ENCODE peak calls at places on chromosomes 5 and 9, in eight cellular contexts. One of them, this sample, is unnamed.

GRCh38 chr5:150103678-150104549 is 17.6 kb upstream of the CSF1R start:
- DNase-seq in hypothalamus: no peak
- DNase-seq in neuronal stem cell: no peak
- DNase-seq in GM20000: peak; percentile 2
- DNase-seq in naive thymus-derived CD8-positive, alpha-beta T cell: no peak
- DNase-seq in globus pallidus: no peak
- DNase-seq in stimulated activated CD4-positive, alpha-beta T cell treated with anti-CD3 and anti-CD28 coated beads, Interleukin-12 subunit alpha, Interleukin-12 subunit beta, amount 100 ng/mL, for 4 hours: no peak
- DNase-seq in amniotic stem cell: no peak
- DNase-seq in this sample: no peak

GRCh38 chr9:124238546-124239140 is 19.1 kb upstream of the NEK6 start:
- DNase-seq in GM20000: no peak
- DNase-seq in neuronal stem cell: no peak
- DNase-seq in amniotic stem cell: no peak
- DNase-seq in hypothalamus: no peak
- DNase-seq in globus pallidus: no peak
- DNase-seq in naive thymus-derived CD8-positive, alpha-beta T cell: no peak
- DNase-seq in stimulated activated CD4-positive, alpha-beta T cell treated with anti-CD3 and anti-CD28 coated beads, Interleukin-12 subunit alpha, Interleukin-12 subunit beta, amount 100 ng/mL, for 4 hours: no peak
- DNase-seq in this sample: no peak

GRCh38 chr5:132238169-132238744 is 10.6 kb upstream of the P4HA2 start:
- DNase-seq in neuronal stem cell: peak; percentile 68
- DNase-seq in GM20000: peak; percentile 74
- DNase-seq in hypothalamus: no peak
- DNase-seq in naive thymus-derived CD8-positive, alpha-beta T cell: peak; percentile 47
- DNase-seq in stimulated activated CD4-positive, alpha-beta T cell treated with anti-CD3 and anti-CD28 coated beads, Interleukin-12 subunit alpha, Interleukin-12 subunit beta, amount 100 ng/mL, for 4 hours: peak; percentile 77
- DNase-seq in globus pallidus: no peak
- DNase-seq in amniotic stem cell: peak; percentile 29
- DNase-seq in this sample: no peak

GRCh38 chr5:35478856-35479682 is 138.6 kb upstream of the SPEF2 start:
- DNase-seq in naive thymus-derived CD8-positive, alpha-beta T cell: no peak
- DNase-seq in globus pallidus: peak; percentile 3
- DNase-seq in GM20000: peak; percentile 8
- DNase-seq in hypothalamus: no peak
- DNase-seq in neuronal stem cell: no peak
- DNase-seq in stimulated activated CD4-positive, alpha-beta T cell treated with anti-CD3 and anti-CD28 coated beads, Interleukin-12 subunit alpha, Interleukin-12 subunit beta, amount 100 ng/mL, for 4 hours: no peak
- DNase-seq in amniotic stem cell: peak; percentile 32
- DNase-seq in this sample: no peak

GRCh38 chr5:167634432-167634831 is 657.0 kb upstream of the WWC1 start:
- DNase-seq in globus pallidus: no peak
- DNase-seq in amniotic stem cell: no peak
- DNase-seq in GM20000: no peak
- DNase-seq in neuronal stem cell: no peak
- DNase-seq in hypothalamus: no peak
- DNase-seq in stimulated activated CD4-positive, alpha-beta T cell treated with anti-CD3 and anti-CD28 coated beads, Interleukin-12 subunit alpha, Interleukin-12 subunit beta, amount 100 ng/mL, for 4 hours: no peak
- DNase-seq in naive thymus-derived CD8-positive, alpha-beta T cell: no peak
- DNase-seq in this sample: no peak

GRCh38 chr5:84069608-84070179 is 315.0 kb downstream of the EDIL3 start:
- DNase-seq in stimulated activated CD4-positive, alpha-beta T cell treated with anti-CD3 and anti-CD28 coated beads, Interleukin-12 subunit alpha, Interleukin-12 subunit beta, amount 100 ng/mL, for 4 hours: no peak
- DNase-seq in globus pallidus: no peak
- DNase-seq in neuronal stem cell: no peak
- DNase-seq in naive thymus-derived CD8-positive, alpha-beta T cell: no peak
- DNase-seq in amniotic stem cell: no peak
- DNase-seq in GM20000: no peak
- DNase-seq in hypothalamus: no peak
- DNase-seq in this sample: no peak

GRCh38 chr5:59380350-59380951 is 513.1 kb downstream of the PDE4D start:
- DNase-seq in amniotic stem cell: no peak
- DNase-seq in GM20000: peak; percentile 62
- DNase-seq in neuronal stem cell: no peak
- DNase-seq in naive thymus-derived CD8-positive, alpha-beta T cell: peak; percentile 1
- DNase-seq in stimulated activated CD4-positive, alpha-beta T cell treated with anti-CD3 and anti-CD28 coated beads, Interleukin-12 subunit alpha, Interleukin-12 subunit beta, amount 100 ng/mL, for 4 hours: no peak
- DNase-seq in hypothalamus: no peak
- DNase-seq in globus pallidus: peak; percentile 78
- DNase-seq in this sample: no peak

GRCh38 chr5:136905571-136905970 is 540.2 kb upstream of the TRPC7 start:
- DNase-seq in globus pallidus: no peak
- DNase-seq in naive thymus-derived CD8-positive, alpha-beta T cell: no peak
- DNase-seq in GM20000: no peak
- DNase-seq in hypothalamus: no peak
- DNase-seq in amniotic stem cell: no peak
- DNase-seq in stimulated activated CD4-positive, alpha-beta T cell treated with anti-CD3 and anti-CD28 coated beads, Interleukin-12 subunit alpha, Interleukin-12 subunit beta, amount 100 ng/mL, for 4 hours: no peak
- DNase-seq in neuronal stem cell: no peak
- DNase-seq in this sample: no peak

GRCh38 chr9:81521892-81522291 is 167.5 kb downstream of the TLE1 start:
- DNase-seq in amniotic stem cell: no peak
- DNase-seq in stimulated activated CD4-positive, alpha-beta T cell treated with anti-CD3 and anti-CD28 coated beads, Interleukin-12 subunit alpha, Interleukin-12 subunit beta, amount 100 ng/mL, for 4 hours: no peak
- DNase-seq in naive thymus-derived CD8-positive, alpha-beta T cell: no peak
- DNase-seq in hypothalamus: no peak
- DNase-seq in globus pallidus: no peak
- DNase-seq in neuronal stem cell: no peak
- DNase-seq in GM20000: no peak
- DNase-seq in this sample: peak; percentile 19

GRCh38 chr5:95907067-95907705 is 54.5 kb downstream of the ELL2 start:
- DNase-seq in neuronal stem cell: no peak
- DNase-seq in amniotic stem cell: no peak
- DNase-seq in naive thymus-derived CD8-positive, alpha-beta T cell: no peak
- DNase-seq in GM20000: no peak
- DNase-seq in stimulated activated CD4-positive, alpha-beta T cell treated with anti-CD3 and anti-CD28 coated beads, Interleukin-12 subunit alpha, Interleukin-12 subunit beta, amount 100 ng/mL, for 4 hours: no peak
- DNase-seq in globus pallidus: no peak
- DNase-seq in hypothalamus: no peak
- DNase-seq in this sample: no peak

GRCh38 chr5:37756248-37756647 is 83.6 kb downstream of the GDNF start:
- DNase-seq in stimulated activated CD4-positive, alpha-beta T cell treated with anti-CD3 and anti-CD28 coated beads, Interleukin-12 subunit alpha, Interleukin-12 subunit beta, amount 100 ng/mL, for 4 hours: no peak
- DNase-seq in neuronal stem cell: no peak
- DNase-seq in naive thymus-derived CD8-positive, alpha-beta T cell: no peak
- DNase-seq in GM20000: no peak
- DNase-seq in amniotic stem cell: no peak
- DNase-seq in hypothalamus: no peak
- DNase-seq in globus pallidus: no peak
- DNase-seq in this sample: no peak

GRCh38 chr5:137872476-137872875 is 4.8 kb downstream of the MYOT start:
- DNase-seq in hypothalamus: no peak
- DNase-seq in stimulated activated CD4-positive, alpha-beta T cell treated with anti-CD3 and anti-CD28 coated beads, Interleukin-12 subunit alpha, Interleukin-12 subunit beta, amount 100 ng/mL, for 4 hours: no peak
- DNase-seq in naive thymus-derived CD8-positive, alpha-beta T cell: no peak
- DNase-seq in neuronal stem cell: no peak
- DNase-seq in globus pallidus: no peak
- DNase-seq in amniotic stem cell: no peak
- DNase-seq in GM20000: no peak
- DNase-seq in this sample: no peak

GRCh38 chr5:43409809-43410271 is 2.4 kb downstream of the CCL28 start:
- DNase-seq in naive thymus-derived CD8-positive, alpha-beta T cell: no peak
- DNase-seq in globus pallidus: no peak
- DNase-seq in amniotic stem cell: no peak
- DNase-seq in GM20000: no peak
- DNase-seq in hypothalamus: no peak
- DNase-seq in neuronal stem cell: no peak
- DNase-seq in stimulated activated CD4-positive, alpha-beta T cell treated with anti-CD3 and anti-CD28 coated beads, Interleukin-12 subunit alpha, Interleukin-12 subunit beta, amount 100 ng/mL, for 4 hours: no peak
- DNase-seq in this sample: peak; percentile 41

GRCh38 chr5:150224483-150225027 is 34.7 kb downstream of the SLC6A7 start:
- DNase-seq in amniotic stem cell: peak; percentile 14
- DNase-seq in neuronal stem cell: no peak
- DNase-seq in stimulated activated CD4-positive, alpha-beta T cell treated with anti-CD3 and anti-CD28 coated beads, Interleukin-12 subunit alpha, Interleukin-12 subunit beta, amount 100 ng/mL, for 4 hours: no peak
- DNase-seq in globus pallidus: no peak
- DNase-seq in GM20000: no peak
- DNase-seq in hypothalamus: no peak
- DNase-seq in naive thymus-derived CD8-positive, alpha-beta T cell: no peak
- DNase-seq in this sample: no peak

GRCh38 chr5:1526151-1526631 is 2.4 kb upstream of the LPCAT1 start:
- DNase-seq in amniotic stem cell: no peak
- DNase-seq in naive thymus-derived CD8-positive, alpha-beta T cell: no peak
- DNase-seq in GM20000: no peak
- DNase-seq in neuronal stem cell: no peak
- DNase-seq in stimulated activated CD4-positive, alpha-beta T cell treated with anti-CD3 and anti-CD28 coated beads, Interleukin-12 subunit alpha, Interleukin-12 subunit beta, amount 100 ng/mL, for 4 hours: no peak
- DNase-seq in globus pallidus: no peak
- DNase-seq in hypothalamus: no peak
- DNase-seq in this sample: no peak

GRCh38 chr9:91053824-91054223 is 252.2 kb downstream of the SYK start:
- DNase-seq in stimulated activated CD4-positive, alpha-beta T cell treated with anti-CD3 and anti-CD28 coated beads, Interleukin-12 subunit alpha, Interleukin-12 subunit beta, amount 100 ng/mL, for 4 hours: no peak
- DNase-seq in naive thymus-derived CD8-positive, alpha-beta T cell: no peak
- DNase-seq in neuronal stem cell: no peak
- DNase-seq in hypothalamus: no peak
- DNase-seq in GM20000: no peak
- DNase-seq in globus pallidus: no peak
- DNase-seq in amniotic stem cell: no peak
- DNase-seq in this sample: no peak

GRCh38 chr9:33290994-33291397 is 680 bp downstream of the NFX1 start:
- DNase-seq in amniotic stem cell: no peak
- DNase-seq in globus pallidus: no peak
- DNase-seq in stimulated activated CD4-positive, alpha-beta T cell treated with anti-CD3 and anti-CD28 coated beads, Interleukin-12 subunit alpha, Interleukin-12 subunit beta, amount 100 ng/mL, for 4 hours: no peak
- DNase-seq in naive thymus-derived CD8-positive, alpha-beta T cell: no peak
- DNase-seq in hypothalamus: no peak
- DNase-seq in GM20000: no peak
- DNase-seq in neuronal stem cell: no peak
- DNase-seq in this sample: no peak

GRCh38 chr9:129888085-129888808 is 53.0 kb downstream of the USP20 start:
- DNase-seq in naive thymus-derived CD8-positive, alpha-beta T cell: peak; percentile 82
- DNase-seq in globus pallidus: no peak
- DNase-seq in neuronal stem cell: no peak
- DNase-seq in GM20000: peak; percentile 84
- DNase-seq in stimulated activated CD4-positive, alpha-beta T cell treated with anti-CD3 and anti-CD28 coated beads, Interleukin-12 subunit alpha, Interleukin-12 subunit beta, amount 100 ng/mL, for 4 hours: peak; percentile 75
- DNase-seq in hypothalamus: no peak
- DNase-seq in amniotic stem cell: no peak
- DNase-seq in this sample: peak; percentile 37

GRCh38 chr5:39231705-39232525 is 12.6 kb upstream of the FYB1 start:
- DNase-seq in GM20000: no peak
- DNase-seq in neuronal stem cell: no peak
- DNase-seq in naive thymus-derived CD8-positive, alpha-beta T cell: no peak
- DNase-seq in globus pallidus: no peak
- DNase-seq in hypothalamus: no peak
- DNase-seq in stimulated activated CD4-positive, alpha-beta T cell treated with anti-CD3 and anti-CD28 coated beads, Interleukin-12 subunit alpha, Interleukin-12 subunit beta, amount 100 ng/mL, for 4 hours: no peak
- DNase-seq in amniotic stem cell: no peak
- DNase-seq in this sample: no peak

GRCh38 chr5:75355236-75355635 is 18.2 kb downstream of the HMGCR start:
- DNase-seq in naive thymus-derived CD8-positive, alpha-beta T cell: no peak
- DNase-seq in GM20000: no peak
- DNase-seq in neuronal stem cell: no peak
- DNase-seq in hypothalamus: no peak
- DNase-seq in amniotic stem cell: no peak
- DNase-seq in globus pallidus: no peak
- DNase-seq in stimulated activated CD4-positive, alpha-beta T cell treated with anti-CD3 and anti-CD28 coated beads, Interleukin-12 subunit alpha, Interleukin-12 subunit beta, amount 100 ng/mL, for 4 hours: no peak
- DNase-seq in this sample: no peak

GRCh38 chr9:110767559-110768063 is 99.0 kb downstream of the MUSK start:
- DNase-seq in stimulated activated CD4-positive, alpha-beta T cell treated with anti-CD3 and anti-CD28 coated beads, Interleukin-12 subunit alpha, Interleukin-12 subunit beta, amount 100 ng/mL, for 4 hours: no peak
- DNase-seq in neuronal stem cell: no peak
- DNase-seq in globus pallidus: peak; percentile 90
- DNase-seq in hypothalamus: no peak
- DNase-seq in amniotic stem cell: no peak
- DNase-seq in GM20000: no peak
- DNase-seq in naive thymus-derived CD8-positive, alpha-beta T cell: no peak
- DNase-seq in this sample: no peak

GRCh38 chr9:97124256-97124655 is 85.3 kb upstream of the CTSV start:
- DNase-seq in GM20000: no peak
- DNase-seq in stimulated activated CD4-positive, alpha-beta T cell treated with anti-CD3 and anti-CD28 coated beads, Interleukin-12 subunit alpha, Interleukin-12 subunit beta, amount 100 ng/mL, for 4 hours: no peak
- DNase-seq in naive thymus-derived CD8-positive, alpha-beta T cell: no peak
- DNase-seq in hypothalamus: no peak
- DNase-seq in neuronal stem cell: no peak
- DNase-seq in globus pallidus: no peak
- DNase-seq in amniotic stem cell: no peak
- DNase-seq in this sample: no peak

GRCh38 chr9:114080773-114081440 is 2.8 kb upstream of the AMBP start:
- DNase-seq in GM20000: no peak
- DNase-seq in amniotic stem cell: no peak
- DNase-seq in stimulated activated CD4-positive, alpha-beta T cell treated with anti-CD3 and anti-CD28 coated beads, Interleukin-12 subunit alpha, Interleukin-12 subunit beta, amount 100 ng/mL, for 4 hours: no peak
- DNase-seq in naive thymus-derived CD8-positive, alpha-beta T cell: no peak
- DNase-seq in globus pallidus: no peak
- DNase-seq in hypothalamus: no peak
- DNase-seq in neuronal stem cell: no peak
- DNase-seq in this sample: no peak

GRCh38 chr5:93503598-93504067 is 77.4 kb downstream of the NR2F1-AS1 start:
- DNase-seq in hypothalamus: no peak
- DNase-seq in amniotic stem cell: peak; percentile 55
- DNase-seq in naive thymus-derived CD8-positive, alpha-beta T cell: no peak
- DNase-seq in GM20000: no peak
- DNase-seq in neuronal stem cell: no peak
- DNase-seq in stimulated activated CD4-positive, alpha-beta T cell treated with anti-CD3 and anti-CD28 coated beads, Interleukin-12 subunit alpha, Interleukin-12 subunit beta, amount 100 ng/mL, for 4 hours: no peak
- DNase-seq in globus pallidus: no peak
- DNase-seq in this sample: no peak

GRCh38 chr9:89519393-89519805 is 21.5 kb upstream of the SEMA4D start:
- DNase-seq in naive thymus-derived CD8-positive, alpha-beta T cell: no peak
- DNase-seq in amniotic stem cell: no peak
- DNase-seq in GM20000: no peak
- DNase-seq in neuronal stem cell: no peak
- DNase-seq in stimulated activated CD4-positive, alpha-beta T cell treated with anti-CD3 and anti-CD28 coated beads, Interleukin-12 subunit alpha, Interleukin-12 subunit beta, amount 100 ng/mL, for 4 hours: no peak
- DNase-seq in hypothalamus: no peak
- DNase-seq in globus pallidus: no peak
- DNase-seq in this sample: no peak

GRCh38 chr9:33162721-33163311 is 4.3 kb downstream of the B4GALT1 start:
- DNase-seq in stimulated activated CD4-positive, alpha-beta T cell treated with anti-CD3 and anti-CD28 coated beads, Interleukin-12 subunit alpha, Interleukin-12 subunit beta, amount 100 ng/mL, for 4 hours: no peak
- DNase-seq in hypothalamus: no peak
- DNase-seq in amniotic stem cell: no peak
- DNase-seq in naive thymus-derived CD8-positive, alpha-beta T cell: no peak
- DNase-seq in globus pallidus: no peak
- DNase-seq in neuronal stem cell: no peak
- DNase-seq in GM20000: no peak
- DNase-seq in this sample: no peak

GRCh38 chr5:13735686-13736085 is 208.8 kb downstream of the DNAH5 start:
- DNase-seq in amniotic stem cell: no peak
- DNase-seq in stimulated activated CD4-positive, alpha-beta T cell treated with anti-CD3 and anti-CD28 coated beads, Interleukin-12 subunit alpha, Interleukin-12 subunit beta, amount 100 ng/mL, for 4 hours: no peak
- DNase-seq in neuronal stem cell: no peak
- DNase-seq in GM20000: no peak
- DNase-seq in hypothalamus: no peak
- DNase-seq in globus pallidus: no peak
- DNase-seq in naive thymus-derived CD8-positive, alpha-beta T cell: no peak
- DNase-seq in this sample: no peak

GRCh38 chr5:73709536-73710129 is 83.6 kb downstream of the ARHGEF28 start:
- DNase-seq in globus pallidus: no peak
- DNase-seq in naive thymus-derived CD8-positive, alpha-beta T cell: no peak
- DNase-seq in GM20000: no peak
- DNase-seq in hypothalamus: no peak
- DNase-seq in amniotic stem cell: no peak
- DNase-seq in stimulated activated CD4-positive, alpha-beta T cell treated with anti-CD3 and anti-CD28 coated beads, Interleukin-12 subunit alpha, Interleukin-12 subunit beta, amount 100 ng/mL, for 4 hours: no peak
- DNase-seq in neuronal stem cell: no peak
- DNase-seq in this sample: no peak

GRCh38 chr5:180391276-180391675 is 38.1 kb upstream of the GFPT2 start:
- DNase-seq in amniotic stem cell: no peak
- DNase-seq in naive thymus-derived CD8-positive, alpha-beta T cell: no peak
- DNase-seq in neuronal stem cell: no peak
- DNase-seq in globus pallidus: no peak
- DNase-seq in GM20000: no peak
- DNase-seq in hypothalamus: no peak
- DNase-seq in stimulated activated CD4-positive, alpha-beta T cell treated with anti-CD3 and anti-CD28 coated beads, Interleukin-12 subunit alpha, Interleukin-12 subunit beta, amount 100 ng/mL, for 4 hours: no peak
- DNase-seq in this sample: no peak

GRCh38 chr5:148374693-148375360 is 8.9 kb upstream of the FBXO38 start:
- DNase-seq in amniotic stem cell: peak; percentile 55
- DNase-seq in stimulated activated CD4-positive, alpha-beta T cell treated with anti-CD3 and anti-CD28 coated beads, Interleukin-12 subunit alpha, Interleukin-12 subunit beta, amount 100 ng/mL, for 4 hours: no peak
- DNase-seq in hypothalamus: no peak
- DNase-seq in neuronal stem cell: peak; percentile 33
- DNase-seq in globus pallidus: peak; percentile 47
- DNase-seq in naive thymus-derived CD8-positive, alpha-beta T cell: peak; percentile 12
- DNase-seq in GM20000: peak; percentile 27
- DNase-seq in this sample: peak; percentile 20

GRCh38 chr5:169814045-169814444 is 166.2 kb downstream of the INSYN2B start:
- DNase-seq in amniotic stem cell: no peak
- DNase-seq in globus pallidus: no peak
- DNase-seq in naive thymus-derived CD8-positive, alpha-beta T cell: no peak
- DNase-seq in GM20000: no peak
- DNase-seq in stimulated activated CD4-positive, alpha-beta T cell treated with anti-CD3 and anti-CD28 coated beads, Interleukin-12 subunit alpha, Interleukin-12 subunit beta, amount 100 ng/mL, for 4 hours: no peak
- DNase-seq in neuronal stem cell: no peak
- DNase-seq in hypothalamus: no peak
- DNase-seq in this sample: no peak

GRCh38 chr5:133390416-133391155 is 221.8 kb downstream of the FSTL4 start:
- DNase-seq in amniotic stem cell: no peak
- DNase-seq in hypothalamus: no peak
- DNase-seq in GM20000: no peak
- DNase-seq in neuronal stem cell: no peak
- DNase-seq in naive thymus-derived CD8-positive, alpha-beta T cell: no peak
- DNase-seq in globus pallidus: no peak
- DNase-seq in stimulated activated CD4-positive, alpha-beta T cell treated with anti-CD3 and anti-CD28 coated beads, Interleukin-12 subunit alpha, Interleukin-12 subunit beta, amount 100 ng/mL, for 4 hours: no peak
- DNase-seq in this sample: no peak

GRCh38 chr9:131386258-131386657 is 7.6 kb upstream of the PRRC2B start:
- DNase-seq in amniotic stem cell: no peak
- DNase-seq in stimulated activated CD4-positive, alpha-beta T cell treated with anti-CD3 and anti-CD28 coated beads, Interleukin-12 subunit alpha, Interleukin-12 subunit beta, amount 100 ng/mL, for 4 hours: no peak
- DNase-seq in naive thymus-derived CD8-positive, alpha-beta T cell: no peak
- DNase-seq in hypothalamus: no peak
- DNase-seq in GM20000: no peak
- DNase-seq in neuronal stem cell: no peak
- DNase-seq in globus pallidus: no peak
- DNase-seq in this sample: no peak